ENCODE peak calls at places on chromosomes 5 and 9, in four cellular contexts. G is M059J, D is HepG2, E is fibroblast of the aortic adventitia. V is an unnamed sample.

GRCh38 chr5:144332265-144332664 is 161.6 kb downstream of the KCTD16 start:
- DNase-seq in G (no peak), D (no peak), E (no peak), V (peak; percentile 7)

GRCh38 chr9:85038824-85039540 is 369.5 kb downstream of the NTRK2 start:
- DNase-seq in D (no peak), G (peak; percentile 25), E (no peak), V (peak; percentile 4)

GRCh38 chr5:133289686-133290367 is 238.0 kb downstream of the HSPA4 start:
- DNase-seq in D (no peak), G (no peak), E (no peak), V (no peak)

GRCh38 chr5:136067422-136067821 is 38.6 kb downstream of the TGFBI start:
- DNase-seq in G (no peak), E (no peak), D (peak; percentile 82), V (no peak)

GRCh38 chr9:70883056-70883455 is 238.4 kb downstream of the TRPM3 start:
- DNase-seq in G (peak; percentile 43), E (peak; percentile 31), D (no peak), V (peak; percentile 47)

GRCh38 chr9:137007060-137007815 is 10.9 kb upstream of the CLIC3 start:
- DNase-seq in G (no peak), E (no peak), D (no peak), V (no peak)

GRCh38 chr5:144336191-144336590 is 165.5 kb downstream of the KCTD16 start:
- DNase-seq in E (no peak), D (no peak), G (no peak), V (no peak)

GRCh38 chr5:131064669-131065371 is 100.2 kb downstream of the HINT1 start:
- DNase-seq in D (no peak), G (no peak), E (no peak), V (no peak)

GRCh38 chr5:166899343-166899742 is 1392.1 kb upstream of the WWC1 start:
- DNase-seq in G (no peak), E (no peak), D (no peak), V (no peak)

GRCh38 chr9:120877276-120878034 is 467 bp upstream of the PHF19 start:
- DNase-seq in G (peak; percentile 68), E (peak; percentile 41), D (peak; percentile 54), V (peak; percentile 68)

GRCh38 chr5:64166201-64166959 is 737 bp downstream of the RNF180 start:
- DNase-seq in E (no peak), G (no peak), D (no peak), V (peak; percentile 34)